ENCODE peak calls at places on chromosomes 1 and 21, in nine cellular contexts. One of them, this sample, is unnamed.

GRCh38 chr1:119093721-119094120 is 46.7 kb downstream of the WARS2 start:
- DNase-seq in cardiac muscle cell: no peak
- DNase-seq in fibroblast of mammary gland: no peak
- DNase-seq in astrocyte of the spinal cord: no peak
- DNase-seq in stomach: no peak
- DNase-seq in brain microvascular endothelial cell: no peak
- DNase-seq in HCT116: no peak
- DNase-seq in uterus: no peak
- DNase-seq in CD8-positive, alpha-beta T cell: no peak
- DNase-seq in this sample: no peak

GRCh38 chr21:34020934-34021553 is 52.3 kb upstream of the MRPS6 start:
- DNase-seq in cardiac muscle cell: no peak
- DNase-seq in fibroblast of mammary gland: no peak
- DNase-seq in astrocyte of the spinal cord: no peak
- DNase-seq in stomach: no peak
- DNase-seq in brain microvascular endothelial cell: no peak
- DNase-seq in HCT116: no peak
- DNase-seq in uterus: no peak
- DNase-seq in CD8-positive, alpha-beta T cell: no peak
- DNase-seq in this sample: no peak

GRCh38 chr1:38527373-38527966 is 332.1 kb downstream of the RRAGC start:
- DNase-seq in cardiac muscle cell: no peak
- DNase-seq in fibroblast of mammary gland: no peak
- DNase-seq in astrocyte of the spinal cord: no peak
- DNase-seq in stomach: peak
- DNase-seq in brain microvascular endothelial cell: no peak
- DNase-seq in HCT116: peak
- DNase-seq in uterus: no peak
- DNase-seq in CD8-positive, alpha-beta T cell: peak
- DNase-seq in this sample: no peak

GRCh38 chr1:192401832-192402231 is 85.0 kb downstream of the RGS21 start:
- DNase-seq in cardiac muscle cell: peak
- DNase-seq in fibroblast of mammary gland: peak
- DNase-seq in astrocyte of the spinal cord: peak
- DNase-seq in stomach: no peak
- DNase-seq in brain microvascular endothelial cell: peak
- DNase-seq in HCT116: no peak
- DNase-seq in uterus: no peak
- DNase-seq in CD8-positive, alpha-beta T cell: no peak
- DNase-seq in this sample: peak

GRCh38 chr1:202589190-202589680 is 121.0 kb downstream of the SYT2 start:
- DNase-seq in cardiac muscle cell: peak
- DNase-seq in fibroblast of mammary gland: peak
- DNase-seq in astrocyte of the spinal cord: peak
- DNase-seq in stomach: peak
- DNase-seq in brain microvascular endothelial cell: peak
- DNase-seq in HCT116: peak
- DNase-seq in uterus: peak
- DNase-seq in CD8-positive, alpha-beta T cell: no peak
- DNase-seq in this sample: peak

GRCh38 chr1:77925966-77926365 is 37.5 kb downstream of the NEXN start:
- DNase-seq in cardiac muscle cell: peak
- DNase-seq in fibroblast of mammary gland: no peak
- DNase-seq in astrocyte of the spinal cord: no peak
- DNase-seq in stomach: no peak
- DNase-seq in brain microvascular endothelial cell: no peak
- DNase-seq in HCT116: no peak
- DNase-seq in uterus: no peak
- DNase-seq in CD8-positive, alpha-beta T cell: no peak
- DNase-seq in this sample: no peak

GRCh38 chr1:57093122-57093521 is 127.3 kb upstream of the C8B start:
- DNase-seq in cardiac muscle cell: no peak
- DNase-seq in fibroblast of mammary gland: no peak
- DNase-seq in astrocyte of the spinal cord: no peak
- DNase-seq in stomach: no peak
- DNase-seq in brain microvascular endothelial cell: no peak
- DNase-seq in HCT116: no peak
- DNase-seq in uterus: no peak
- DNase-seq in CD8-positive, alpha-beta T cell: no peak
- DNase-seq in this sample: no peak

GRCh38 chr1:118160825-118161224 is 24.2 kb downstream of the SPAG17 start:
- DNase-seq in cardiac muscle cell: no peak
- DNase-seq in fibroblast of mammary gland: peak
- DNase-seq in astrocyte of the spinal cord: no peak
- DNase-seq in stomach: no peak
- DNase-seq in brain microvascular endothelial cell: no peak
- DNase-seq in HCT116: no peak
- DNase-seq in uterus: no peak
- DNase-seq in CD8-positive, alpha-beta T cell: no peak
- DNase-seq in this sample: no peak

GRCh38 chr1:117142200-117142599 is 20.7 kb upstream of the TRIM45 start:
- DNase-seq in cardiac muscle cell: no peak
- DNase-seq in fibroblast of mammary gland: peak
- DNase-seq in astrocyte of the spinal cord: peak
- DNase-seq in stomach: no peak
- DNase-seq in brain microvascular endothelial cell: no peak
- DNase-seq in HCT116: no peak
- DNase-seq in uterus: no peak
- DNase-seq in CD8-positive, alpha-beta T cell: no peak
- DNase-seq in this sample: peak

GRCh38 chr1:183030053-183030452 is 6.8 kb downstream of the LAMC1 start:
- DNase-seq in cardiac muscle cell: peak
- DNase-seq in fibroblast of mammary gland: peak
- DNase-seq in astrocyte of the spinal cord: no peak
- DNase-seq in stomach: no peak
- DNase-seq in brain microvascular endothelial cell: peak
- DNase-seq in HCT116: no peak
- DNase-seq in uterus: no peak
- DNase-seq in CD8-positive, alpha-beta T cell: no peak
- DNase-seq in this sample: peak

GRCh38 chr1:3034162-3034561 is 12.9 kb downstream of the ACTRT2 start:
- DNase-seq in cardiac muscle cell: no peak
- DNase-seq in fibroblast of mammary gland: no peak
- DNase-seq in astrocyte of the spinal cord: no peak
- DNase-seq in stomach: no peak
- DNase-seq in brain microvascular endothelial cell: no peak
- DNase-seq in HCT116: no peak
- DNase-seq in uterus: no peak
- DNase-seq in CD8-positive, alpha-beta T cell: no peak
- DNase-seq in this sample: no peak

GRCh38 chr1:24077278-24077978 is 34.5 kb downstream of the MYOM3 start:
- DNase-seq in cardiac muscle cell: no peak
- DNase-seq in fibroblast of mammary gland: no peak
- DNase-seq in astrocyte of the spinal cord: no peak
- DNase-seq in stomach: no peak
- DNase-seq in brain microvascular endothelial cell: no peak
- DNase-seq in HCT116: no peak
- DNase-seq in uterus: no peak
- DNase-seq in CD8-positive, alpha-beta T cell: no peak
- DNase-seq in this sample: no peak

GRCh38 chr1:216523449-216524190 is 100.4 kb upstream of the USH2A start:
- DNase-seq in cardiac muscle cell: peak
- DNase-seq in fibroblast of mammary gland: peak
- DNase-seq in astrocyte of the spinal cord: peak
- DNase-seq in stomach: no peak
- DNase-seq in brain microvascular endothelial cell: no peak
- DNase-seq in HCT116: no peak
- DNase-seq in uterus: no peak
- DNase-seq in CD8-positive, alpha-beta T cell: no peak
- DNase-seq in this sample: peak

GRCh38 chr1:185798505-185798904 is 64.3 kb downstream of the HMCN1 start:
- DNase-seq in cardiac muscle cell: no peak
- DNase-seq in fibroblast of mammary gland: no peak
- DNase-seq in astrocyte of the spinal cord: no peak
- DNase-seq in stomach: no peak
- DNase-seq in brain microvascular endothelial cell: no peak
- DNase-seq in HCT116: no peak
- DNase-seq in uterus: no peak
- DNase-seq in CD8-positive, alpha-beta T cell: no peak
- DNase-seq in this sample: no peak

GRCh38 chr21:15242906-15243305 is 178.1 kb upstream of the NRIP1 start:
- DNase-seq in cardiac muscle cell: no peak
- DNase-seq in fibroblast of mammary gland: no peak
- DNase-seq in astrocyte of the spinal cord: no peak
- DNase-seq in stomach: no peak
- DNase-seq in brain microvascular endothelial cell: no peak
- DNase-seq in HCT116: no peak
- DNase-seq in uterus: no peak
- DNase-seq in CD8-positive, alpha-beta T cell: no peak
- DNase-seq in this sample: no peak
- H3K4me3 ChIP-seq in cardiac muscle cell: no peak
- H3K4me3 ChIP-seq in fibroblast of mammary gland: no peak
- H3K4me3 ChIP-seq in astrocyte of the spinal cord: no peak
- H3K4me3 ChIP-seq in stomach: no peak
- H3K4me3 ChIP-seq in brain microvascular endothelial cell: no peak
- H3K4me3 ChIP-seq in HCT116: no peak
- H3K4me3 ChIP-seq in uterus: no peak
- H3K4me3 ChIP-seq in CD8-positive, alpha-beta T cell: no peak
- H3K4me3 ChIP-seq in this sample: no peak

GRCh38 chr1:40979241-40980067 is at the start of gene CTPS1:
- DNase-seq in cardiac muscle cell: peak
- DNase-seq in fibroblast of mammary gland: peak
- DNase-seq in astrocyte of the spinal cord: peak
- DNase-seq in stomach: peak
- DNase-seq in brain microvascular endothelial cell: peak
- DNase-seq in HCT116: peak
- DNase-seq in uterus: peak
- DNase-seq in CD8-positive, alpha-beta T cell: peak
- DNase-seq in this sample: peak
- TF ChIP-seq CTCF in cardiac muscle cell: peak
- TF ChIP-seq CTCF in fibroblast of mammary gland: no peak
- TF ChIP-seq CTCF in astrocyte of the spinal cord: peak
- TF ChIP-seq CTCF in stomach: no peak
- TF ChIP-seq CTCF in brain microvascular endothelial cell: peak
- TF ChIP-seq CTCF in HCT116: no peak
- TF ChIP-seq CTCF in uterus: peak
- TF ChIP-seq CTCF in CD8-positive, alpha-beta T cell: no peak
- TF ChIP-seq CTCF in this sample: peak

GRCh38 chr1:37186246-37186756 is 152.0 kb upstream of the GRIK3 start:
- DNase-seq in cardiac muscle cell: no peak
- DNase-seq in fibroblast of mammary gland: no peak
- DNase-seq in astrocyte of the spinal cord: no peak
- DNase-seq in stomach: no peak
- DNase-seq in brain microvascular endothelial cell: no peak
- DNase-seq in HCT116: no peak
- DNase-seq in uterus: no peak
- DNase-seq in CD8-positive, alpha-beta T cell: no peak
- DNase-seq in this sample: no peak
- H3K4me3 ChIP-seq in cardiac muscle cell: no peak
- H3K4me3 ChIP-seq in fibroblast of mammary gland: no peak
- H3K4me3 ChIP-seq in astrocyte of the spinal cord: no peak
- H3K4me3 ChIP-seq in stomach: no peak
- H3K4me3 ChIP-seq in brain microvascular endothelial cell: no peak
- H3K4me3 ChIP-seq in HCT116: no peak
- H3K4me3 ChIP-seq in uterus: no peak
- H3K4me3 ChIP-seq in CD8-positive, alpha-beta T cell: no peak
- H3K4me3 ChIP-seq in this sample: no peak

DNA sequence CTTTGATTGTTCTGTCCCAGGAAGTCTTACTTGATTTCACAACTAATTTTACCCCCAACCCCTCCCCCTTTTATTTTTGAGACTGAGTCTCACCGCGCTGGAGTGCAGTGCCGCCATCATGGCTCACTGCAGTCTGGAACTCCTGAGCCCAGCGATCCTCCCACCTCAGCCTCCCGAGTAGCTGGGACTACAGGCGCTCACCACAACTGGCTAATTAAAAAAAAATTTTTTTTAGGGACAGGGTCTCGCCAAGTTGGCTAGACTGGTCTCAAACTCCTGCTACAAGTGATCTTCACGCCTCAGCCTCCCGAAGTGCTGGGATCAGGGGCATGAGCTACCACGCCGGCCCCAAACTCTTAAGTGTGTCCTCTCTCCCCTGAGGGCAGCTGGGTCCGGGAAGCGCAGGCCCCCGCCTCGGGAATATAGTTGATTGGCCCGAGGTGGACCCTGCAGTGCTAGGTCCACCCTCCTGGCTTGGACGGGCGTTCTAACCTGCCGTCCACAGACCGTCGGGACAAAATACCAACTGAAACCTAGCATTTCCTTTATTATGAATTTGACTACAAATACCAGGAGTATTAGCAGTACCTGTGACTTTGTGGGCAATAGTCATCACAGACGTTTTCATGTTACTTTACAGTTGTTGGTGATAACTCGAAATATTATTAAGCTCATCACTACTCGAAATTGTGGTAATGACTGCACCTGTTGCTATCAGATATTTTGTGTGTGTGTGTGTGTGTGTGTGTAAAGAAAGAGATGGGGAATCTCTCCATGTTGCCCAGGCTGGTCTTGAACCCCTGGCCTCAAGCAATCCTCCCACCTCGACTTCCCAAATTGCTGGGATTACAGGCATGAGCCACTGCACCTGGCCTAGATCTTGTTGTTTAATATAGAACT is 642 bp upstream of the PARP1 start:
- DNase-seq in cardiac muscle cell: no peak
- DNase-seq in fibroblast of mammary gland: no peak
- DNase-seq in astrocyte of the spinal cord: no peak
- DNase-seq in stomach: no peak
- DNase-seq in brain microvascular endothelial cell: no peak
- DNase-seq in HCT116: no peak
- DNase-seq in uterus: no peak
- DNase-seq in CD8-positive, alpha-beta T cell: no peak
- DNase-seq in this sample: no peak
- TF ChIP-seq CTCF in cardiac muscle cell: no peak
- TF ChIP-seq CTCF in fibroblast of mammary gland: no peak
- TF ChIP-seq CTCF in astrocyte of the spinal cord: no peak
- TF ChIP-seq CTCF in stomach: no peak
- TF ChIP-seq CTCF in brain microvascular endothelial cell: no peak
- TF ChIP-seq CTCF in HCT116: no peak
- TF ChIP-seq CTCF in uterus: no peak
- TF ChIP-seq CTCF in CD8-positive, alpha-beta T cell: no peak
- TF ChIP-seq CTCF in this sample: no peak

DNA sequence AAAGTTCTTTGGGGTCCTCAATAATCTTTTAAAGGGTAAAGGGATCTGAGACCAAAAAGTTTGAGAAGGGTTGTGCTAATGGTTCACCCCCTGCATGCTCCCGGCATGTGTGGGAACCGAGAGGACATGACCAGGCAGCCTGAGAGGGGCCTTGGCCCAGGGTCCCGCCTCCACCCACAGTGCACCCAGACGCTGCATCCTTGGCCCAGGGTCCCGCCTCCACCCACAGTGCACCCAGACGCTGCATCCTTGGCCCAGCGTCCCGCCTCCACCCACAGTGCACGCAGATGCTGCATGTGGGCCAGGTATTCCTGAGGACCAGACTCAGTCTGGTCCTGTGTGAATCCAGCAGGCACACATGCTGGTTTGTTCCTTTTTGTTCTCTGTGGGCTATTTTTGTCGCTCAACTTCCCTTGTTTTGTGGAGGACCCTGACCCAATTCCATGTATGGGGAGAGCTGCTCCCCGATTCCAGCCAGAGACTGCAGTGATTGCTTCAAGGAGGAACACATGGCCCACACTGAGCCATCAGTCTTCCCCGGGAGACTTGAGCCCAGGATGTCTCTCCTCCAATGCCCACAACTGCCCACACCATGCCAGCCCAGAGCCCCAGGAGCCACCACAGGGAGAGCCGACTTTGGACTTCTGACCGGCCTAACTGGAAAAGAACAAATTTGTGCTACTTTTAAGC is 3.5 kb downstream of the NPHP4 start:
- DNase-seq in cardiac muscle cell: no peak
- DNase-seq in fibroblast of mammary gland: no peak
- DNase-seq in astrocyte of the spinal cord: no peak
- DNase-seq in stomach: no peak
- DNase-seq in brain microvascular endothelial cell: no peak
- DNase-seq in HCT116: no peak
- DNase-seq in uterus: no peak
- DNase-seq in CD8-positive, alpha-beta T cell: no peak
- DNase-seq in this sample: no peak
- H3K4me3 ChIP-seq in cardiac muscle cell: no peak
- H3K4me3 ChIP-seq in fibroblast of mammary gland: no peak
- H3K4me3 ChIP-seq in astrocyte of the spinal cord: no peak
- H3K4me3 ChIP-seq in stomach: no peak
- H3K4me3 ChIP-seq in brain microvascular endothelial cell: no peak
- H3K4me3 ChIP-seq in HCT116: no peak
- H3K4me3 ChIP-seq in uterus: no peak
- H3K4me3 ChIP-seq in CD8-positive, alpha-beta T cell: no peak
- H3K4me3 ChIP-seq in this sample: no peak